ENCODE peak calls at places on chromosome 15, in five cellular contexts. N is amniotic stem cell; H is activated naive CD4-positive, alpha-beta T cell; F is small intestine; G is H9. Q is an unnamed sample.

GRCh38 chr15:34366271-34367043 is 539 bp downstream of the LPCAT4 start:
- DNase-seq in H (peak; percentile 35), F (peak; percentile 89), N (peak; percentile 15), G (peak; percentile 92), Q (peak; percentile 74)

GRCh38 chr15:83105450-83105849 is 2.0 kb upstream of the TM6SF1 start:
- DNase-seq in H (no peak), N (no peak), F (no peak), G (no peak), Q (no peak)

GRCh38 chr15:48486228-48486627 is 155.0 kb downstream of the DUT start:
- DNase-seq in G (no peak), N (no peak), H (no peak), F (no peak), Q (no peak)

GRCh38 chr15:60928210-60928609 is 300.9 kb downstream of the RORA start:
- DNase-seq in F (no peak), G (no peak), H (no peak), N (no peak), Q (no peak)

GRCh38 chr15:92801412-92801773 is 98.7 kb upstream of the CHD2 start:
- DNase-seq in F (no peak), N (no peak), G (no peak), H (no peak), Q (peak; percentile 13)

GRCh38 chr15:69303337-69304175 is 4.8 kb downstream of the PAQR5 start:
- DNase-seq in F (no peak), G (no peak), H (no peak), N (no peak), Q (no peak)

GRCh38 chr15:78035319-78035718 is 42.2 kb downstream of the TBC1D2B start:
- DNase-seq in H (no peak), F (no peak), G (no peak), N (no peak), Q (no peak)

GRCh38 chr15:71473751-71474150 is 336.6 kb upstream of the NR2E3 start:
- DNase-seq in F (no peak), G (no peak), H (no peak), N (no peak), Q (no peak)

GRCh38 chr15:40843885-40844542 is at the start of gene SPINT1:
- DNase-seq in G (peak; percentile 63), F (peak; percentile 89), N (no peak), H (no peak), Q (peak; percentile 81)